ENCODE peak calls at places on chromosomes 4 and X, in four cellular contexts. A, N, W and R are unnamed samples. For H3K27me3 and H3K4me1, the result is how much of the 10 kb centered on the place peaks cover.

GRCh38 chr4:96525901-96526300 is 686.0 kb downstream of the PDHA2 start:
- DNase-seq in W (no peak), A (no peak), N (no peak), R (peak)

GRCh38 chrX:47218920-47219815 is 687 bp downstream of the CDK16 start:
- DNase-seq in W (peak), N (peak), A (peak), R (no peak)

GRCh38 chrX:45527834-45528233 is 327.2 kb upstream of the DIPK2B start:
- DNase-seq in A (no peak), W (no peak), N (peak), R (no peak)

GRCh38 chr4:82865592-82865991 is 25.4 kb downstream of the SEC31A start:
- DNase-seq in W (peak), N (peak), A (no peak), R (peak)

GRCh38 chrX:3527811-3528210 is 181.4 kb upstream of the MXRA5 start:
- DNase-seq in A (no peak), N (peak), W (no peak), R (no peak)

GRCh38 chr4:111066001-111066400 is 443.1 kb upstream of the PITX2 start:
- DNase-seq in W (no peak), N (peak), A (no peak), R (no peak)

GRCh38 chrX:12496343-12496742 is 294.9 kb upstream of the PRPS2 start:
- DNase-seq in N (no peak), W (no peak), A (no peak), R (no peak)

GRCh38 chr4:3387154-3387942 is 54.4 kb upstream of the HGFAC start:
- DNase-seq in A (no peak), W (no peak), N (no peak), R (no peak)

GRCh38 chrX:2464677-2465166 is 36.1 kb downstream of the DHRSX start:
- DNase-seq in W (no peak), N (no peak), A (no peak), R (no peak)

GRCh38 chr4:173852775-173853174 is 322.7 kb upstream of the HAND2 start:
- DNase-seq in N (no peak), W (no peak), A (no peak), R (no peak)

GRCh38 chrX:103780701-103781402 is 4.2 kb downstream of the PLP1 start:
- DNase-seq in A (no peak), W (no peak), N (no peak), R (no peak)

GRCh38 chrX:152632445-152633097 is 5.1 kb upstream of the GABRQ start:
- DNase-seq in A (no peak), N (peak), W (peak), R (peak)

GRCh38 chr4:17884063-17884462 is 73.3 kb downstream of the NCAPG start:
- DNase-seq in W (no peak), N (peak), A (no peak), R (no peak)

GRCh38 chr4:8864912-8865680 is 6.5 kb downstream of the HMX1 start:
- DNase-seq in N (no peak), A (no peak), W (no peak), R (no peak)
- H3K27me3 ChIP-seq in N (under half), A (under half), W (half or more), R (half or more)

GRCh38 chr4:5941601-5942000 is 48.7 kb upstream of the CRMP1 start:
- DNase-seq in W (no peak), A (no peak), N (no peak), R (no peak)

GRCh38 chr4:5943561-5943960 is 50.7 kb upstream of the CRMP1 start:
- DNase-seq in W (no peak), N (no peak), A (no peak), R (no peak)

GRCh38 chr4:5942947-5943346 is 50.1 kb upstream of the CRMP1 start:
- DNase-seq in W (no peak), A (no peak), N (no peak), R (no peak)

GRCh38 chr4:5945171-5945570 is 52.3 kb upstream of the CRMP1 start:
- DNase-seq in W (no peak), N (no peak), A (no peak), R (no peak)

DNA sequence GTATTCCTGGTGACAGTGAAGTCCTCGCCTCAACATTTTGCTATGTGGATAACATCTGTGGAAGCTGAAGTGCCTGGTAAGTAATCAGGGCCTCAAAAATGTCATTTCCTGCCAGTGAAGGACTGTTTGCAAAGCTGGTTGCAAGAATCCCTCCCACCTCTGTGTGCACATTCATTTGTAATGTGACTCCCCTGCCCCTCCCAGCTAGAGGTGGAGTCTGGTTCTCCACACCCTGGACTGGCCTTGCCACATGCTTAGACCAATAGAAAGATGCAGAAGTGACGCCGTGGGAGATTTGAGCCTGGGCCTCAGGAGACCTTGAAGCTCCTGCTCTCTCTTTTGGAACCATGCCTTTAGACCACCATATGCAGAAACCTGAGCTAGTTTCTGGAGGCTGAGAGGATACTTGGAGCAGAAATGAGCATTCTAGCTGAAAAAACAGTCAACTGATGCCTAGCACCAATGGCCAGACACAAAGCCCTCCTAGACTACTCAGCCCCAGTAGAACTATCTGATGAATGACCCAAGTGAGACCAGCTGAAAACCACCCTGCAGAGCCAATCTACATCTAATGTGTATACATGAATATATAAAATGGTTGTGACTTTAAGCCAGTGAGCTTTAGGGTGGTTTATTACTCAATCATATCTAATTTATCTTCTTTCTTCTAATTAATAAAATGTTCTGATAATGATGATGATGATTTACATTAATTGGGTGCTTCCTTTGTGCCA is 47.8 kb upstream of the CRMP1 start:
- DNase-seq in A (no peak), N (no peak), W (no peak), R (no peak)
- H3K27ac ChIP-seq in A (no peak), N (no peak), W (no peak), R (no peak)

GRCh38 chrX:19879181-19879580 is 8.2 kb downstream of the SH3KBP1 start:
- DNase-seq in A (no peak), N (no peak), W (no peak), R (no peak)

GRCh38 chrX:19881559-19881958 is 5.8 kb downstream of the SH3KBP1 start:
- DNase-seq in W (no peak), A (no peak), N (no peak), R (no peak)

GRCh38 chrX:19882066-19882775 is 5.2 kb downstream of the SH3KBP1 start:
- DNase-seq in W (no peak), A (no peak), N (no peak), R (no peak)

GRCh38 chrX:19877431-19877830 is 10.0 kb downstream of the SH3KBP1 start:
- DNase-seq in W (no peak), A (no peak), N (no peak), R (no peak)

GRCh38 chrX:19879742-19880378 is 7.5 kb downstream of the SH3KBP1 start:
- DNase-seq in W (no peak), A (no peak), N (no peak), R (no peak)
- H3K4me1 ChIP-seq in W (under half), A (under half), N (under half), R (under half)

GRCh38 chr4:6196324-6196723 is 4.0 kb downstream of the JAKMIP1 start:
- DNase-seq in A (no peak), N (no peak), W (no peak), R (no peak)
- H3K27me3 ChIP-seq in A (under half), N (under half), W (half or more), R (under half)

DNA sequence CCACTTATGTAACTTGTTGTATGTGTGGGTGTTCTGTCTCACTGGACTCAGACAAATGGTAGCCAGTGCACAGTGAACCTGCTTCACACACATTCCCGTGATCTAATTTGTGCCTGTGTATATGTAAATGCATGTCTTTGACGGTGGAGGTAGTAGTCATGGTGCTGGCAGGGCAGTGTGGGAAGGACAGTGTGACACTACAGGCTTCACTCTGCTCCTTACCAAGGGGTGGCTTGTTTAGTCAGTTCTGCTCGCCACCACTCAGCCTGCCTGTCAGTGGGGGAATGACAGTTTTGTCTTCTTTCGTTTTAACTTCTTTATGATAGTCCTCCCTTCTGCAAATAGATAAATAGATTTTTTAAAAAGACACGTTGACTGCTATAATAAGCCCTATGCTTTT is 17.7 kb upstream of the PAQR3 start:
- DNase-seq in A (no peak), W (peak), N (no peak), R (no peak)
- H3K27ac ChIP-seq in A (no peak), W (no peak), N (no peak), R (no peak)